ENCODE peak calls at places on chromosomes 13 and 19, in six cellular contexts. N is ACHN; O is type B pancreatic cell; U is CD8-positive, alpha-beta T cell; C is GM04504; P is NCI-H524. Y is an unnamed sample.

GRCh38 chr13:98842858-98843481 is 90.5 kb upstream of the SLC15A1 start:
- DNase-seq in N (peak; percentile 67), O (peak; percentile 79), U (peak; percentile 62), C (peak; percentile 58), P (peak; percentile 71), Y (peak; percentile 76)

GRCh38 chr19:13441810-13442512 is 64.3 kb downstream of the CACNA1A start:
- DNase-seq in N (peak; percentile 47), O (peak; percentile 72), U (peak; percentile 44), C (peak; percentile 14), P (no peak), Y (peak; percentile 20)

GRCh38 chr19:3269972-3270667 is 45.7 kb downstream of the CELF5 start:
- DNase-seq in N (no peak), O (no peak), U (no peak), C (no peak), P (peak; percentile 94), Y (no peak)

GRCh38 chr19:8107301-8107903 is 42.0 kb downstream of the FBN3 start:
- DNase-seq in N (no peak), O (no peak), U (no peak), C (no peak), P (no peak), Y (no peak)

GRCh38 chr13:43800828-43801227 is 14.1 kb upstream of the ENOX1 start:
- DNase-seq in N (no peak), O (no peak), U (no peak), C (no peak), P (no peak), Y (no peak)

GRCh38 chr19:43290568-43291359 is 21.4 kb upstream of the PSG9 start:
- DNase-seq in N (peak; percentile 10), O (no peak), U (no peak), C (no peak), P (no peak), Y (no peak)

GRCh38 chr13:96229356-96229755 is 139.4 kb downstream of the HS6ST3 start:
- DNase-seq in N (peak; percentile 37), O (no peak), U (no peak), C (no peak), P (peak; percentile 6), Y (peak; percentile 3)

GRCh38 chr19:7830272-7830771 is 304 bp downstream of the EVI5L start:
- DNase-seq in N (no peak), O (no peak), U (no peak), C (no peak), P (no peak), Y (no peak)

GRCh38 chr19:15869109-15869555 is 28.7 kb downstream of the CYP4F2 start:
- DNase-seq in N (peak; percentile 1), O (no peak), U (peak; percentile 48), C (no peak), P (peak; percentile 19), Y (peak; percentile 79)

GRCh38 chr19:57034544-57034943 is 85.2 kb upstream of the USP29 start:
- DNase-seq in N (no peak), O (no peak), U (no peak), C (no peak), P (no peak), Y (no peak)

GRCh38 chr19:3618144-3618810 is 8.3 kb downstream of the CACTIN start:
- DNase-seq in N (peak; percentile 41), O (no peak), U (peak; percentile 53), C (no peak), P (no peak), Y (no peak)

GRCh38 chr13:113794086-113794485 is 35.1 kb downstream of the TMEM255B start:
- DNase-seq in N (no peak), O (no peak), U (no peak), C (no peak), P (no peak), Y (no peak)

GRCh38 chr13:34738251-34739170 is 203.6 kb upstream of the NBEA start:
- DNase-seq in N (no peak), O (no peak), U (no peak), C (no peak), P (peak; percentile 26), Y (no peak)

GRCh38 chr13:28528848-28529247 is 33.9 kb upstream of the FLT1 start:
- DNase-seq in N (peak; percentile 44), O (no peak), U (no peak), C (no peak), P (peak; percentile 11), Y (no peak)

GRCh38 chr13:36163809-36164308 is 32.7 kb upstream of the DCLK1 start:
- DNase-seq in N (no peak), O (no peak), U (no peak), C (no peak), P (peak; percentile 92), Y (no peak)

GRCh38 chr19:35223856-35224505 is 4.6 kb downstream of the FAM187B start:
- DNase-seq in N (no peak), O (peak; percentile 39), U (no peak), C (peak; percentile 87), P (no peak), Y (no peak)

GRCh38 chr13:82257790-82258507 is 1624.3 kb downstream of the SLITRK1 start:
- DNase-seq in N (no peak), O (no peak), U (no peak), C (no peak), P (no peak), Y (no peak)

GRCh38 chr13:92187378-92187989 is 789.1 kb downstream of the GPC5 start:
- DNase-seq in N (peak; percentile 41), O (no peak), U (no peak), C (peak; percentile 3), P (peak; percentile 65), Y (peak; percentile 9)

GRCh38 chr13:41590122-41590521 is 132.8 kb downstream of the RGCC start:
- DNase-seq in N (no peak), O (no peak), U (no peak), C (no peak), P (no peak), Y (no peak)

GRCh38 chr13:40313269-40314200 is 352.9 kb downstream of the FOXO1 start:
- DNase-seq in N (no peak), O (no peak), U (no peak), C (no peak), P (no peak), Y (no peak)

GRCh38 chr19:6249296-6249695 is 30.5 kb downstream of the MLLT1 start:
- DNase-seq in N (no peak), O (no peak), U (no peak), C (no peak), P (no peak), Y (no peak)

GRCh38 chr13:23658929-23659541 is 88.8 kb downstream of the TNFRSF19 start:
- DNase-seq in N (no peak), O (no peak), U (no peak), C (no peak), P (no peak), Y (no peak)

GRCh38 chr13:113075711-113076110 is 29.9 kb upstream of the F7 start:
- DNase-seq in N (no peak), O (no peak), U (no peak), C (no peak), P (no peak), Y (no peak)

GRCh38 chr19:44447864-44448674 is at the start of gene ZNF229:
- DNase-seq in N (peak; percentile 19), O (peak; percentile 86), U (peak; percentile 71), C (peak; percentile 80), P (peak; percentile 92), Y (no peak)

GRCh38 chr13:42152495-42152894 is 104.0 kb downstream of the DGKH start:
- DNase-seq in N (no peak), O (no peak), U (no peak), C (no peak), P (no peak), Y (no peak)

GRCh38 chr19:33273881-33274662 is 28.3 kb downstream of the CEBPA start:
- DNase-seq in N (no peak), O (no peak), U (peak; percentile 14), C (peak; percentile 72), P (no peak), Y (no peak)

GRCh38 chr19:7463575-7463974 is 25.3 kb downstream of the PEX11G start:
- DNase-seq in N (no peak), O (no peak), U (no peak), C (no peak), P (no peak), Y (no peak)

GRCh38 chr19:29858000-29858596 is 46.3 kb downstream of the CCNE1 start:
- DNase-seq in N (peak; percentile 25), O (no peak), U (peak; percentile 33), C (no peak), P (peak; percentile 11), Y (no peak)

GRCh38 chr13:87206708-87207107 is 464.5 kb upstream of the SLITRK5 start:
- DNase-seq in N (no peak), O (no peak), U (no peak), C (no peak), P (no peak), Y (no peak)

GRCh38 chr13:111393221-111393790 is 72.9 kb downstream of the TEX29 start:
- DNase-seq in N (no peak), O (no peak), U (no peak), C (no peak), P (no peak), Y (no peak)

GRCh38 chr13:99314640-99315176 is 7.5 kb upstream of the GPR183 start:
- DNase-seq in N (no peak), O (no peak), U (peak; percentile 39), C (no peak), P (no peak), Y (no peak)

GRCh38 chr13:42836930-42837329 is 55.5 kb downstream of the FAM216B start:
- DNase-seq in N (peak; percentile 80), O (no peak), U (no peak), C (peak; percentile 39), P (peak; percentile 71), Y (no peak)

GRCh38 chr19:15194938-15195337 is 5.9 kb downstream of the NOTCH3 start:
- DNase-seq in N (no peak), O (no peak), U (no peak), C (no peak), P (no peak), Y (peak; percentile 42)

Y was measured in H54.